ENCODE peak calls at places on chromosomes 3 and 15, in seven cellular contexts. J, O, H, Q, C, R and P are unnamed samples.

GRCh38 chr3:89314454-89314853 is 207.0 kb downstream of the EPHA3 start:
- DNase-seq in C (no peak), O (no peak), J (no peak), Q (no peak), R (no peak), H (no peak), P (no peak)

GRCh38 chr3:110859340-110859739 is 212.3 kb upstream of the NECTIN3 start:
- DNase-seq in H (no peak), R (no peak), O (no peak), Q (no peak), C (no peak), J (no peak), P (no peak)

GRCh38 chr3:115699741-115700140 is 76.4 kb downstream of the GAP43 start:
- DNase-seq in C (no peak), O (no peak), J (no peak), Q (no peak), R (no peak), H (no peak), P (no peak)

GRCh38 chr3:155342344-155342743 is 48.9 kb upstream of the STRIT1 start:
- DNase-seq in Q (no peak), R (no peak), J (no peak), H (no peak), C (no peak), O (no peak), P (no peak)

GRCh38 chr15:82533801-82534200 is 6.5 kb downstream of the RPS17 start:
- DNase-seq in H (no peak), R (no peak), Q (no peak), C (no peak), J (no peak), O (no peak), P (no peak)

GRCh38 chr15:88255109-88255495 is 1.4 kb downstream of the NTRK3 start:
- DNase-seq in J (no peak), H (no peak), O (peak), C (no peak), Q (no peak), R (no peak), P (no peak)

GRCh38 chr3:98884675-98885371 is 16.7 kb downstream of the DCBLD2 start:
- DNase-seq in C (no peak), O (no peak), Q (no peak), H (no peak), J (no peak), R (no peak), P (no peak)

GRCh38 chr3:169104972-169105371 is 558.5 kb downstream of the MECOM start:
- DNase-seq in Q (no peak), H (no peak), C (no peak), O (no peak), J (no peak), R (peak), P (no peak)

GRCh38 chr15:79007066-79007465 is 62.2 kb upstream of the CTSH start:
- DNase-seq in H (peak), C (no peak), J (no peak), R (peak), O (no peak), Q (peak), P (no peak)

GRCh38 chr3:185900228-185900627 is 37.6 kb downstream of the TRA2B start:
- DNase-seq in C (no peak), H (no peak), O (no peak), J (peak), R (peak), Q (no peak), P (no peak)

GRCh38 chr3:32492684-32493436 is 9.8 kb downstream of the CMTM6 start:
- DNase-seq in H (no peak), J (no peak), Q (no peak), R (no peak), O (no peak), C (no peak), P (no peak)

GRCh38 chr3:139032326-139033002 is 11.7 kb upstream of the PRR23B start:
- DNase-seq in J (no peak), H (no peak), Q (no peak), R (no peak), O (no peak), C (no peak), P (no peak)

GRCh38 chr3:177525987-177526712 is 328.9 kb upstream of the TBL1XR1 start:
- DNase-seq in C (no peak), O (no peak), J (no peak), Q (no peak), H (no peak), R (peak), P (no peak)

GRCh38 chr3:37054370-37054769 is 61.1 kb downstream of the MLH1 start:
- DNase-seq in O (no peak), J (no peak), H (no peak), C (no peak), R (no peak), Q (peak), P (no peak)

GRCh38 chr15:29092376-29093064 is 177.1 kb downstream of the NSMCE3 start:
- DNase-seq in C (no peak), Q (no peak), R (no peak), J (no peak), O (peak), H (no peak), P (no peak)

GRCh38 chr3:160784853-160785252 is 28.8 kb downstream of the PPM1L start:
- DNase-seq in Q (no peak), O (no peak), C (no peak), J (no peak), H (peak), R (peak), P (no peak)

DNA sequence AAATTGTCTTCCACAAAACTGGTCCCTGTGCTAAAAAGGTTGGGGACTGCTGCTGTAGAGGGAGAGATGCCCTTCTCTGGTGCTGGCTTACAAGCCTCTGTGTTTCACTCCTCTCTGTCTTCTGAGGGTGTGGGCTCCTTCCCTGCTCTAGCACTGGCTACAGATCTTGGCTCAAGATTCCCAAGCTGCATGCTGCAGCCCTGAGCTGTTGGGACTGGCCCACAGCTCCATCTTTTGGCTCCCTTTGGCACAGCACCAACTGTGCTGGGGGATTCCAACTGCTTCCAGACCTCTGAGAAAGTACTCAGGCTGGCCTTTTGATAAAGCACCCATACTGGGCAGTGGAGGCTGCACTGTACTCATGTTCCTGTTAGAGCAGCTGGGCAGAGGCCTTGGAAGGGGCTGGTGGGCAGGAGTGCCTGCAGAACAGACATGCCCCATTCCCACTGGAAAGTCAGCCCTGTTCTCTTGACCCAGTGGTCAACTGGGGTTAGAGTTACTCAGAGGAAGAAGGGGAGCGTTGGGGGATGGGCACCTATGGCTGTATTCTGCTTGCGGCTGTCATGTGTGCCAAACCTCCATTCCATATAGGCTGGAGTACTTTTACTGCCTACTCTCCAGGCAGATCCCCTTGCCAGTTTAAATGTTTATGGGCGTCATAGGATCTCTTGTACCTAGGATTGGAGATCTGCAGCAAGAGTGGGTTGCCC is 55.7 kb downstream of the GALK2 start:
- DNase-seq in Q (no peak), O (no peak), R (peak), J (no peak), C (no peak), H (no peak), P (no peak)
- TF ChIP-seq CTCF in Q (no peak), O (no peak), R (no peak), J (no peak), C (peak), H (no peak), P (no peak)

DNA sequence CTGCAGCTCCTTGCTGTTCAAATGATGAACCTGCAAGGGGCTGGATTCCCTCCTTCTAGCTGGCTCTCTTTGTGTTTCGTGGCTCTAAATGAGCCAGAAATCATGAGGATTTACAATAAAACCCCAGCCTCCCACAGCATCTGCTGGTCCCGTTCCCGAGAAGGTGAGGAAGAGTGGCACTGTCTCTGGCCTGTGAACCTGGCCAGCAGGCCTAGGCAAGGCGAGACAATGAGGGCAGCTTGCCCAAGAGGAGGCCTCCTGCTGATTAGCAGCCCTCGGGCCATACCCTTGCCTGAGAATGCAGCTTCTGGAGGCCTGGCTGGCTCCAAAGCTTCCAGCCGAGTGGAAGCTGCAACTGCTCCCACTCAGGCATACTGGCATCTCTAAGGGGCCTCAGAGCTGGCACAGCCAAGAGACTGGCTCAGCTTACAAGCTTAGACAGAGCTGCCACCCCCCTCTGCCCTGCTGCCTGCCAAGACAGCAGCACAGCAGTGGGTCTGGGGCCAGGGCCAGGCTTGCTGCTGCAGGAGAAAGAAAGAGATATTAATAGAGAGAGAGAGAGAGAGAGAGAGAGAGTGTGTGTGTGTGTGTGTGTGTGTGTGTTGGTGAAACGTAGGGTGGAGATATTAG is 76.5 kb downstream of the HMG20A start:
- DNase-seq in C (no peak), Q (no peak), H (no peak), O (peak), J (peak), R (no peak), P (peak)
- TF ChIP-seq CTCF in C (no peak), Q (no peak), H (no peak), O (no peak), J (no peak), R (no peak), P (no peak)

DNA sequence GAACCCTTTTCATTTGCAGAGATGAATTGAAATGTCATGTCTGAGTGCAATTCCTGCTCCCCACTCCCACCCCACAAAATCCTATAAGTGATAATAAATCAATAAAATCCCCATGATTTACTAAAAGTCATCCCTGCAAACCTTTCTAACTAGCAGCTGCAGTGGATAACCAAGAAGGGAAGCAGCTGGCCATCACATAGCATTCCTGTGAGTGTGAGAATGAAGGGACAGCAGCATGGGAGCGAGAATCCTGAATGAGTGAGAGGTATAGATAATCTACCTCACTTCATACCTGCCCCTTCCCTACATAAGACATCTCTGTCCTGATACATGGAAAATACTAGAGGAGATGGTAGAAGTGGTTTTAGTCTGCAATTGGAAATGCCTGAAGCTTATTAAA is 4.4 kb upstream of the ZNF774 start:
- DNase-seq in H (no peak), C (no peak), O (no peak), Q (no peak), R (no peak), J (no peak), P (no peak)
- TF ChIP-seq CTCF in H (no peak), C (no peak), O (no peak), Q (no peak), R (no peak), J (no peak), P (no peak)

GRCh38 chr15:61088675-61089074 is 140.4 kb downstream of the RORA start:
- DNase-seq in O (no peak), C (no peak), Q (peak), H (no peak), R (no peak), J (no peak), P (no peak)
- TF ChIP-seq CTCF in O (no peak), C (no peak), Q (no peak), H (no peak), R (no peak), J (no peak), P (no peak)

DNA sequence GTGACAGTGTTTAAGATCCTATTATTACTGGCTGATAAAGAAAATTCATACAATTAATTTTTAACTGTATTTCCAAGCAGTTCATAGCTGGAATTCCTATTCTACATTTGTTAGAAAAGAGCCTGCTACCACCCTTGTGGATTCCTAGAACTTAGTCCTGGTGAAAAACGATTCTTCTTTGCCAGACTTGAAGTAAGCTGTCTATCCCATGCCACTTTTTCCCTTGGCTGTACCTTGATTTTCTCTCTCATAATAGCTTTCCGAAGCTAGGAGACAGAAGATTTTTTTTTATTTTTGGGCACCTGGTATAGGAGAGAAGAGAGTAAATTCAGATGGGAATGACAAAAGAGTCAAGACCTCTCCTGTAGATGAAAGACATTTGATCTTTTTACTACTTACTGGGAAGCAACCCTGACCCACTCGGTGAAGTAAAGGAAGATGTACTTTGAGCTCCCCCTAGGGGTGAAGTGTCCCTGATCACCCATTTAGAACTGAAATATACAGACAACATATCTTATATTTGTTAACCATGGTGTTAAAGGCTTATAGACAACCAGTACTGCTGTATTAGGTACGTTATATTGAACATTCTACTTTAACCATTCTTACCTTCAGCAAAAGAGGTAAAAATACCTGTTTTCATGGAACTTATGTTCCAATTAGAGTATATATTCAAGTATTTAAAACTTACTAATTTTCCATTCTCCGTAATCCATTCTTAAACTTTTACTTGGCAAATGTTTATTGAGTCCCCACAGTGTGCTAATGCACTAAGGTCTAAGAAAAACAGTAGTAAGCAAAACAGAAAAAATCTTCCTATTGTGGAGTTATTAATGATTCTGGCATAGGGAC is 36.2 kb upstream of the C3orf38 start:
- DNase-seq in R (peak), C (no peak), Q (peak), J (no peak), O (peak), H (peak), P (no peak)
- TF ChIP-seq CTCF in R (peak), C (peak), Q (peak), J (peak), O (peak), H (peak), P (peak)

GRCh38 chr15:84749111-84749991 is 959 bp downstream of the ZNF592 start:
- DNase-seq in O (peak), R (peak), Q (no peak), H (peak), J (peak), C (no peak), P (no peak)

GRCh38 chr15:84750583-84751092 is 2.2 kb downstream of the ZNF592 start:
- DNase-seq in C (no peak), Q (peak), R (peak), O (no peak), H (no peak), J (no peak), P (no peak)

GRCh38 chr15:84752195-84752594 is 3.8 kb downstream of the ZNF592 start:
- DNase-seq in O (no peak), J (no peak), H (no peak), R (no peak), C (no peak), Q (no peak), P (no peak)

GRCh38 chr15:84748274-84749110 is at the start of gene ZNF592:
- DNase-seq in C (no peak), R (peak), Q (peak), O (peak), J (peak), H (peak), P (peak)

GRCh38 chr15:84747423-84748273 is 744 bp upstream of the ZNF592 start:
- DNase-seq in H (peak), O (peak), C (no peak), J (peak), Q (peak), R (peak), P (peak)
- TF ChIP-seq CTCF in H (no peak), O (no peak), C (no peak), J (no peak), Q (no peak), R (no peak), P (no peak)

DNA sequence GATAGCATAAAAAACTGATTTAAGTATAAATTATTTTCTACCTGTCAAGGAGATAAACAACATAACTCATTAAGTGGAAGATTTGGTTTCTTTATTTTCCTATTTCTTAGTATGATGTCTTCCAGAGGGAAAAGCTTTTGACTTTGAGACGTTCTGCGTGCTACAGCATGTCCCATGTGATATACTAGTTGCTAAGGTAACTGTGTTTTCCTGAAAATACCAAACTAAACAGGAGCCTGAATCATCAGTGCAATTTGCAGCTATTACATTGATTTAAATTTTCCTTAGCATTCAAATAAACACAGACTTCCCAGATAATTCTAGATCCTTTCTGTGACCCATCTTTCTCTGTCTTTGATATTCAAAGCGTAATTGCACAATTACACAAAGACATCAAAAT is 117.7 kb upstream of the P2RY1 start:
- DNase-seq in J (no peak), R (no peak), O (no peak), C (no peak), Q (no peak), H (no peak), P (no peak)
- TF ChIP-seq CTCF in J (no peak), R (no peak), O (no peak), C (no peak), Q (no peak), H (no peak), P (no peak)

GRCh38 chr15:99057697-99058420 is 47.0 kb upstream of the SYNM start:
- DNase-seq in Q (peak), R (no peak), C (no peak), J (no peak), H (no peak), O (no peak), P (no peak)

GRCh38 chr15:99062226-99062625 is 42.7 kb upstream of the SYNM start:
- DNase-seq in R (no peak), C (no peak), H (no peak), O (no peak), Q (no peak), J (no peak), P (no peak)

GRCh38 chr15:99057020-99057419 is 47.9 kb upstream of the SYNM start:
- DNase-seq in O (no peak), C (no peak), Q (no peak), H (no peak), R (no peak), J (no peak), P (no peak)

GRCh38 chr15:99058421-99058870 is 46.4 kb upstream of the SYNM start:
- DNase-seq in C (peak), H (no peak), Q (peak), O (no peak), J (no peak), R (no peak), P (no peak)

DNA sequence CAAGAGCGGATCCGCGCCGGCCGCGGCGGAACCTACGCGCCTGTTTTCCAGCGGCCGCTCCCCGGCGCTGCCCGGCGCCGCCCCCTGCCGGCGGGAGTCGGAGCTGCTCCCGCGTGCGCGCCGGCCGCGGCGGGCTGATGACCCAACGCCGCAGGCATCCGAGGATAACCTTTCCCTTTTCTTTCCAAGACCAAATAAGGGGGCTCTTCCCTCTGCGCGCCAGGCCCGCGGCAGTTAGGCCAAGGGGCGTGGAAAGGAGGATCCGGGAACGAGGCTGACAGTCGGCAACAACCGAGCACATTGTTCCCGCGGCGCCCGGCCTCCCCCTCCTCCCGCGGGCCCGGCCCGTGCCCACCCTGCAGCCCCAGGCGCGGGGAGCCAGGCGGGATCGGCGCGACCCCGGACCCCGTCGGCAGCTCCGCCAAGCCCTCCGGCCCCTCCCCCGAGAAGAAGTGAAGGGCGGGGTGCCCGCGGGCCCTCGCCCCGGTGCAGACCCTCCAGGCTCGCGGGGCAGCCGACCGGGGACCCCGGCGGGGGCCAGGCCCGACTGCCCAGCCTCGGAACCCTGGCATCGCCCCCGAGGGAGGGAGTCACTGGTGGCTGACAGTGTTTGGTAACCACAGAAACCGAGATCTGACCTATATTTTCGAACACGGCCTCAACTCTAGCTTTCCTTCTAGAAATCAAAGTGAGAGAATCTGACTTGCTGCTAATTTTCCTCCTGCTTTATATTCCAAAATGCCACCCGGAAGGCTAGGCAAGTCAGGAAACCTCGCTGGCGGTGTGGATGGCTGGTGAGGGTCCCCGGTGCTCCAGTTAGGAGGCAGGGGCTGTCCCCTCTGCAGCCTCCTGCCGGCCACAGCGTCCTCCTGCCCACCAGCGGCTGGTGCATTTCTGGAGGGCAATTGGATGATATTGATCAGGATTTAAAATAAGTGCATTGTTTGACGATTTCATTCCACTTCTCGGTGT is 45.6 kb upstream of the SYNM start:
- DNase-seq in O (peak), C (peak), J (peak), H (peak), Q (peak), R (peak), P (peak)
- TF ChIP-seq CTCF in O (peak), C (peak), J (peak), H (peak), Q (peak), R (peak), P (peak)